ENCODE peak calls at places on chromosome 19, in nine cellular contexts. Q is breast epithelium, S is ovary, X is Peyer's patch, Z is K562, D is adrenal gland, W is GM12892, E is body of pancreas, I is HepG2. G is an unnamed sample.

GRCh38 chr19:6092329-6093286 is 17.7 kb downstream of the RFX2 start:
- DNase-seq in Q (peak; percentile 82), S (peak; percentile 65), X (peak; percentile 91), Z (peak; percentile 79), D (peak; percentile 90), W (no peak), E (peak; percentile 68), I (peak; percentile 56), G (peak; percentile 76)

GRCh38 chr19:8331263-8331840 is 10.1 kb downstream of the RPS28 start:
- DNase-seq in Q (no peak), S (no peak), X (no peak), Z (no peak), D (no peak), W (no peak), E (no peak), I (no peak), G (no peak)

GRCh38 chr19:8086849-8087248 is 34.3 kb downstream of the CCL25 start:
- DNase-seq in Q (no peak), S (no peak), X (no peak), Z (no peak), D (no peak), W (no peak), E (no peak), I (no peak), G (no peak)

GRCh38 chr19:39341122-39341719 is 1.0 kb upstream of the SAMD4B start:
- DNase-seq in Q (no peak), S (peak; percentile 58), X (peak; percentile 60), Z (peak; percentile 48), D (peak; percentile 61), W (no peak), E (peak; percentile 38), I (no peak), G (no peak)

GRCh38 chr19:16325671-16326400 is 1.2 kb downstream of the KLF2 start:
- DNase-seq in Q (no peak), S (peak; percentile 74), X (peak; percentile 75), Z (no peak), D (peak; percentile 43), W (no peak), E (peak; percentile 22), I (no peak), G (peak; percentile 53)

GRCh38 chr19:9865732-9866627 is 30.9 kb downstream of the PIN1 start:
- DNase-seq in Q (no peak), S (no peak), X (peak; percentile 76), Z (no peak), D (no peak), W (no peak), E (no peak), I (no peak), G (no peak)

GRCh38 chr19:46466536-46467199 is 4.7 kb downstream of the PNMA8A start:
- DNase-seq in Q (no peak), S (peak; percentile 71), X (no peak), Z (no peak), D (peak; percentile 65), W (no peak), E (no peak), I (no peak), G (peak; percentile 62)

GRCh38 chr19:38250821-38251563 is 5.2 kb downstream of the PPP1R14A start:
- DNase-seq in Q (no peak), S (peak; percentile 97), X (peak; percentile 87), Z (no peak), D (peak; percentile 81), W (no peak), E (peak; percentile 61), I (peak; percentile 82), G (no peak)

GRCh38 chr19:15379083-15379995 is at the start of gene AKAP8:
- DNase-seq in Q (peak; percentile 97), S (peak; percentile 99), X (peak; percentile 99), Z (peak; percentile 98), D (peak; percentile 99), W (peak; percentile 97), E (peak; percentile 98), I (peak; percentile 96), G (peak; percentile 97)

GRCh38 chr19:48351341-48351752 is 12.4 kb downstream of the TMEM143 start:
- DNase-seq in Q (peak; percentile 78), S (peak; percentile 60), X (peak; percentile 90), Z (peak; percentile 86), D (peak; percentile 87), W (peak; percentile 77), E (peak; percentile 79), I (peak; percentile 63), G (peak; percentile 42)

GRCh38 chr19:45211751-45212381 is 33.3 kb downstream of the BLOC1S3 start:
- DNase-seq in Q (peak; percentile 74), S (no peak), X (no peak), Z (no peak), D (peak; percentile 82), W (no peak), E (peak; percentile 70), I (no peak), G (no peak)

GRCh38 chr19:42332059-42332458 is 6.6 kb downstream of the MEGF8 start:
- DNase-seq in Q (no peak), S (no peak), X (no peak), Z (no peak), D (no peak), W (no peak), E (no peak), I (no peak), G (no peak)

GRCh38 chr19:17234911-17235617 is 9.0 kb downstream of the OCEL1 start:
- DNase-seq in Q (no peak), S (peak; percentile 74), X (peak; percentile 87), Z (peak; percentile 77), D (peak; percentile 71), W (peak; percentile 67), E (peak; percentile 50), I (no peak), G (peak; percentile 65)

GRCh38 chr19:6914321-6914720 is 26.9 kb downstream of the ADGRE1 start:
- DNase-seq in Q (no peak), S (no peak), X (no peak), Z (no peak), D (no peak), W (no peak), E (no peak), I (no peak), G (no peak)

GRCh38 chr19:58569191-58569942 is 3.8 kb downstream of the MZF1 start:
- DNase-seq in Q (peak; percentile 14), S (peak; percentile 18), X (peak; percentile 40), Z (no peak), D (peak; percentile 23), W (no peak), E (peak; percentile 9), I (no peak), G (no peak)

GRCh38 chr19:22088541-22089144 is 36.4 kb downstream of the ZNF257 start:
- DNase-seq in Q (no peak), S (no peak), X (no peak), Z (no peak), D (no peak), W (no peak), E (no peak), I (no peak), G (no peak)

GRCh38 chr19:11020982-11021759 is 60.3 kb downstream of the SMARCA4 start:
- DNase-seq in Q (no peak), S (no peak), X (no peak), Z (no peak), D (peak; percentile 90), W (no peak), E (no peak), I (no peak), G (no peak)

GRCh38 chr19:12696366-12697335 is at the start of gene FBXW9:
- DNase-seq in Q (peak; percentile 98), S (peak; percentile 98), X (peak; percentile 99), Z (peak; percentile 89), D (peak; percentile 98), W (peak; percentile 99), E (peak; percentile 97), I (peak; percentile 90), G (peak; percentile 93)
- TF ChIP-seq POLR2A in Q (no peak), S (peak; percentile 56), X (peak; percentile 43), Z (peak; percentile 85), D (no peak), W (peak; percentile 86), E (peak; percentile 24), I (peak; percentile 85), G (peak; percentile 44)

GRCh38 chr19:2255982-2256685 is at the start of gene JSRP1:
- DNase-seq in Q (no peak), S (no peak), X (no peak), Z (no peak), D (no peak), W (no peak), E (no peak), I (no peak), G (no peak)
- TF ChIP-seq POLR2A in Q (no peak), S (no peak), X (no peak), Z (no peak), D (no peak), W (no peak), E (no peak), I (no peak), G (no peak)

GRCh38 chr19:18503337-18503970 is 18.4 kb downstream of the ELL start:
- DNase-seq in Q (no peak), S (no peak), X (no peak), Z (no peak), D (no peak), W (no peak), E (no peak), I (no peak), G (no peak)

GRCh38 chr19:18504886-18505610 is 16.8 kb downstream of the ELL start:
- DNase-seq in Q (no peak), S (no peak), X (peak; percentile 71), Z (no peak), D (no peak), W (no peak), E (no peak), I (no peak), G (no peak)

GRCh38 chr19:18502633-18503294 is 19.1 kb downstream of the ELL start:
- DNase-seq in Q (no peak), S (no peak), X (no peak), Z (no peak), D (peak; percentile 43), W (no peak), E (no peak), I (no peak), G (no peak)

GRCh38 chr19:18506101-18506534 is 15.8 kb downstream of the ELL start:
- DNase-seq in Q (no peak), S (no peak), X (no peak), Z (no peak), D (no peak), W (no peak), E (no peak), I (no peak), G (no peak)

GRCh38 chr19:18503971-18504885 is 17.6 kb downstream of the ELL start:
- DNase-seq in Q (no peak), S (no peak), X (peak; percentile 84), Z (no peak), D (no peak), W (no peak), E (peak; percentile 42), I (peak; percentile 96), G (no peak)
- TF ChIP-seq POLR2A in Q (no peak), S (no peak), X (peak; percentile 3), Z (no peak), D (no peak), W (no peak), E (no peak), I (peak; percentile 74), G (no peak)

GRCh38 chr19:50820549-50821247 is 2.9 kb downstream of the KLK1 start:
- DNase-seq in Q (no peak), S (no peak), X (peak; percentile 82), Z (peak; percentile 85), D (no peak), W (peak; percentile 60), E (peak; percentile 90), I (no peak), G (peak; percentile 53)
- TF ChIP-seq POLR2A in Q (no peak), S (no peak), X (no peak), Z (peak; percentile 37), D (no peak), W (no peak), E (peak; percentile 46), I (no peak), G (no peak)

GRCh38 chr19:49929611-49930482 is 543 bp upstream of the NUP62 start:
- DNase-seq in Q (peak; percentile 84), S (peak; percentile 94), X (peak; percentile 96), Z (peak; percentile 91), D (peak; percentile 98), W (peak; percentile 85), E (peak; percentile 93), I (peak; percentile 88), G (peak; percentile 88)
- TF ChIP-seq POLR2A in Q (no peak), S (no peak), X (peak; percentile 80), Z (peak; percentile 97), D (peak; percentile 79), W (peak; percentile 94), E (peak; percentile 22), I (peak; percentile 99), G (peak; percentile 92)